ENCODE peak calls at places on chromosomes 12 and 14, in four cellular contexts. T is neural progenitor cell, J is choroid plexus epithelial cell, H is esophagus muscularis mucosa. E is an unnamed sample.

GRCh38 chr12:121769297-121769830 is 24.1 kb downstream of the RHOF start:
- DNase-seq in J (no peak), T (no peak), H (no peak), E (no peak)

GRCh38 chr14:99177876-99178630 is 93.9 kb downstream of the BCL11B start:
- DNase-seq in H (no peak), T (no peak), J (no peak), E (no peak)

GRCh38 chr12:92593734-92594402 is 108.9 kb upstream of the PLEKHG7 start:
- DNase-seq in J (peak; percentile 87), H (no peak), T (no peak), E (peak; percentile 74)

GRCh38 chr14:103973354-103973753 is 31.0 kb upstream of the RD3L start:
- DNase-seq in H (no peak), T (no peak), J (peak; percentile 11), E (no peak)

GRCh38 chr12:106245767-106246166 is 2.1 kb downstream of the CKAP4 start:
- DNase-seq in J (peak; percentile 82), H (no peak), T (no peak), E (peak; percentile 83)

GRCh38 chr14:103886304-103887169 is 39.2 kb upstream of the PPP1R13B start:
- DNase-seq in T (peak; percentile 72), J (peak; percentile 57), H (no peak), E (peak; percentile 13)

GRCh38 chr14:103071544-103072251 is 12.3 kb upstream of the LBHD2 start:
- DNase-seq in T (peak; percentile 52), J (no peak), H (no peak), E (peak; percentile 26)

GRCh38 chr12:121894633-121895032 is 6.0 kb downstream of the PSMD9 start:
- DNase-seq in H (no peak), T (peak; percentile 59), J (peak; percentile 83), E (peak; percentile 45)

GRCh38 chr12:46560078-46560477 is 187.5 kb upstream of the SLC38A2 start:
- DNase-seq in J (no peak), T (no peak), H (no peak), E (no peak)

GRCh38 chr14:53779301-53779700 is 177.3 kb downstream of the BMP4 start:
- DNase-seq in T (no peak), H (no peak), J (no peak), E (no peak)

GRCh38 chr12:103800252-103800771 is 40.7 kb downstream of the NT5DC3 start:
- DNase-seq in T (no peak), H (no peak), J (peak; percentile 74), E (peak; percentile 86)

GRCh38 chr12:26918321-26919215 is 19.2 kb downstream of the INTS13 start:
- DNase-seq in T (no peak), H (no peak), J (peak; percentile 53), E (peak; percentile 16)

GRCh38 chr12:10191865-10192264 is 13.0 kb downstream of the TMEM52B start:
- DNase-seq in J (peak; percentile 47), H (no peak), T (no peak), E (peak; percentile 65)

GRCh38 chr12:25497021-25497420 is 56.1 kb downstream of the LMNTD1 start:
- DNase-seq in J (peak; percentile 8), H (no peak), T (no peak), E (peak; percentile 70)

GRCh38 chr12:15088115-15088514 is 115.3 kb downstream of the PDE6H start:
- DNase-seq in T (no peak), H (no peak), J (no peak), E (no peak)

GRCh38 chr12:1583421-1584078 is 10.8 kb downstream of the FBXL14 start:
- DNase-seq in H (no peak), T (peak; percentile 92), J (peak; percentile 96), E (peak; percentile 93)

GRCh38 chr14:26589998-26590397 is 7.8 kb downstream of the NOVA1 start:
- DNase-seq in T (peak; percentile 9), H (no peak), J (no peak), E (no peak)

GRCh38 chr12:10740182-10740581 is 17.1 kb upstream of the YBX3 start:
- DNase-seq in H (no peak), T (no peak), J (no peak), E (no peak)

GRCh38 chr12:104662203-104662602 is 205.5 kb downstream of the CHST11 start:
- DNase-seq in J (peak; percentile 46), H (no peak), T (no peak), E (no peak)

GRCh38 chr12:20214286-20214685 is 154.1 kb upstream of the PDE3A start:
- DNase-seq in T (no peak), J (peak; percentile 59), H (no peak), E (peak; percentile 45)

GRCh38 chr14:101241147-101241546 is 320.1 kb upstream of the DIO3 start:
- DNase-seq in T (no peak), H (no peak), J (no peak), E (no peak)

GRCh38 chr12:4293942-4294505 is 20.5 kb downstream of the CCND2 start:
- DNase-seq in T (peak; percentile 72), H (no peak), J (no peak), E (no peak)

GRCh38 chr12:93449277-93449676 is 7.5 kb upstream of the UBE2N start:
- DNase-seq in T (no peak), H (no peak), J (no peak), E (no peak)

GRCh38 chr12:120366341-120366705 is 2.6 kb downstream of the MSI1 start:
- DNase-seq in T (no peak), H (no peak), J (no peak), E (no peak)

GRCh38 chr12:120364487-120364886 is 4.5 kb downstream of the MSI1 start:
- DNase-seq in T (no peak), J (no peak), H (no peak), E (no peak)

GRCh38 chr12:120367252-120367923 is 1.6 kb downstream of the MSI1 start:
- DNase-seq in J (peak; percentile 17), T (peak; percentile 83), H (no peak), E (no peak)

GRCh38 chr12:120366884-120367251 is 2.1 kb downstream of the MSI1 start:
- DNase-seq in T (peak; percentile 63), J (no peak), H (no peak), E (no peak)

DNA sequence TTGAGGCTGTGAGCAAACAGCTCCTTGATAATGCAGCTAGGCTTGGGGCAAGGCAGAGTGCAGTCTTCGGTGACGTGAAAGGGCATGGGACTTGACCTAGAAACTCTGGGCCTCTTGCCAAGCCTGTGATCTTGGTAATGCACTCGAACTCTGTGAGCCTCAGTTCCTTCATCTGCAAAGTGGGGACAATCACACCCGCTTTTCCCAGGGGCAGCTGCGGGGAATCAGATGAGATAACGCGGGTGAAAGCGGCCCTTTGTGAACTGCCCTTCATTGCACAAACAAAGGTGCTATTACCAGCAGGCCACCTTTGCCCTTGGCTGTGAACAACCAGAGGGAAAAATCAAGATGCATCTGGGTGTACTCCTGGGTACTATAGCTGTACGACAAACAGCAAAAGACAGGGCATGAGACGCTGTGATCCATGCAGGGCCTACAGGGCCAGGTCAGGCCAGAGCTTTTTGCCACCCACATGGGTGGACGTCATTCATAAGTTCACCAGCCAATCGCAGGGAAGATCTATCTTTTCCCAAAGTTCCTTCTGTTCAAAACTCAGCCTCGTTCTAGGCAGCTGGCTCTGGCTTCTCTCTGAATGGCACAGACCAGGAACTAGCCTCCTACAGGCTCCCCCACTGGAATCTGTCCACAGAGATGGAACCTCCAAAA is 3.2 kb downstream of the MSI1 start:
- DNase-seq in T (no peak), H (no peak), J (no peak), E (no peak)
- H3K4me3 ChIP-seq in T (no peak overlapping the region), H (no peak overlapping the region), J (no peak overlapping the region), E (no peak overlapping the region)

GRCh38 chr12:128843538-128843937 is 9.7 kb upstream of the GLT1D1 start:
- DNase-seq in J (no peak), H (no peak), T (no peak), E (no peak)

GRCh38 chr12:128840862-128841468 is 12.3 kb upstream of the GLT1D1 start:
- DNase-seq in T (no peak), J (no peak), H (no peak), E (no peak)

GRCh38 chr12:128848371-128848770 is 4.9 kb upstream of the GLT1D1 start:
- DNase-seq in J (no peak), T (no peak), H (no peak), E (no peak)

GRCh38 chr12:128842579-128842978 is 10.7 kb upstream of the GLT1D1 start:
- DNase-seq in H (no peak), T (no peak), J (no peak), E (no peak)

GRCh38 chr12:128844031-128844635 is 9.1 kb upstream of the GLT1D1 start:
- DNase-seq in H (no peak), T (peak; percentile 59), J (no peak), E (no peak)
- TF ChIP-seq CTCF in H (no peak), T (peak; percentile 48), J (peak; percentile 17), E (no peak)

GRCh38 chr14:60720391-60720790 is 3.8 kb downstream of the SIX4 start:
- DNase-seq in J (no peak), H (no peak), T (peak; percentile 68), E (no peak)

GRCh38 chr14:60722836-60723217 is 1.3 kb downstream of the SIX4 start:
- DNase-seq in J (peak; percentile 16), H (no peak), T (no peak), E (peak; percentile 6)

GRCh38 chr14:60722163-60722835 is 1.9 kb downstream of the SIX4 start:
- DNase-seq in J (peak; percentile 78), T (peak; percentile 86), H (no peak), E (peak; percentile 39)

GRCh38 chr14:60720962-60721330 is 3.2 kb downstream of the SIX4 start:
- DNase-seq in J (no peak), T (peak; percentile 30), H (no peak), E (no peak)

DNA sequence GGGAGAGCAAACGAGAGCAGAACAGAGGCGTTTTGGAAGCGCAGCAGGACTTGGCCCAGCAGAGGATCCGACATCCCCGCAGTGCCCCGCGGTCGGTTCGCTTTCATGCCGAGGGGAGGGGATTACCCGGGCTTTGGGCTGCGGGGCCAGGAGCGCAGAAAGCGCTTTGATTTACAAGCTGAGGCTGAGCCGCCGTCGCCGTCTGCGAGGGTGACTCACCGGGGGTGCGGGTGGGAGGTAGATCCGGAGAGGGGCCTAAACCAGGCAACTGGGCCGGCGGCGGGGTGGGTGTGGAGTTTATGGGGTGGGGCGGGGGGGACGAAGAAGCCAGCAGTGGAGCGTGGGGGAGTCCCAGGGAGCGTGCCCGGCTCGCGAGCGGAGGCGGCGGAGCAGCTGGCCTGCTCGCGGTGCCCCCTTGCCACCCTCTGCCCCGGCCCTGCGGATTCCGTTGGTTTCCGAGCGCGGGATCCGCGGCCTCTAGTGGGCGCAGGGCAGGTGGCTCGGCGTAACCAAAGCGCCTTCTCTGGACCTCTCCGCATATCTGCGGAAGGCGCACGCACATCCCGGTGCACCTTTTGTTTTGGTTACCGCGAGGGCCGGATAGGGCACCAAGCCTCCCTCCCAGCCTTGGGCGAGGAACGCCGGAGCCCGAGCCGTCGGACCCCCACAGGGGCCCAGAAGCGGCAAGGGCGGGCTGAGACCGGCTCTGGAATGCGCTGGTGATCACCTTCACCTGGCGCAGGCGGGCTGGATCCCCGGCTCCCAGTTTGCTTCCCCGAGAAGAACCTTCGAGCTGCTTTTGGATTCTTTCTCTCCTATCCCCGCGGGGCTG is 2.6 kb downstream of the SIX4 start:
- DNase-seq in H (no peak), J (peak; percentile 55), T (peak; percentile 82), E (peak; percentile 37)
- H3K4me3 ChIP-seq in H (peak overlapping the region; percentile 79), J (peak overlapping the region; percentile 88), T (peak overlapping the region; percentile 67), E (peak overlapping the region; percentile 85)

DNA sequence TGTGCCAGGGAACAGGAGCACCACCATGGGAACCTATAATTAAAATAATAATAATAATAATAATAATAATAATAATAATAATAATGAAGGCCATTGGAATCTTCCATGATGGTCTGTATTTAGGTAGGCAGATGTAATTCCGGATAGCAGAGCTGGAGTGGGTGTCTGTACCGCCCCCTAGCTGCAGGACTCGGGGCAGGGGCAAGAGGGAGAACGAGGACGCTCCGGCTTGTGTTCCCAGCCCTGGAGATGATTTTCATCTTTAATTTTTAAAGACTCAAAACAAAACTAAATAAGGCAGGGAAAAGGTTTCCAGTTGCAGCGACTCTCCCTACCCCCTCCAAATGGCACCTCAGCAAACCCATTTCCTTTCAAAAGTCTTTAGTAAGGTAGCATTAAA is 501.1 kb downstream of the VRK1 start:
- DNase-seq in T (peak; percentile 30), J (no peak), H (no peak), E (no peak)
- TF ChIP-seq CTCF in T (peak; percentile 61), J (no peak), H (no peak), E (no peak)

GRCh38 chr14:94907626-94908261 is 137.8 kb upstream of the GSC start:
- DNase-seq in T (no peak), J (peak; percentile 21), H (no peak), E (peak; percentile 0)
- H3K4me3 ChIP-seq in T (no peak overlapping the region), J (peak overlapping the region; percentile 37), H (no peak overlapping the region), E (no peak overlapping the region)

E was measured in cardiac fibroblast.